ENCODE peak calls at places on chromosomes 3 and 15, in five cellular contexts. T is astrocyte of the spinal cord; Z is activated T-cell treated with anti-CD3 and anti-CD28 coated beads for 1 hour; A is stimulated activated CD4-positive, alpha-beta T cell treated with anti-CD3 and anti-CD28 coated beads, Interleukin-4, amount 100 ng/mL, for 4 hours; F is stimulated activated CD8-positive, alpha-beta memory T cell treated with anti-CD3 and anti-CD28 coated beads, Interleukin-2, amount 100 ng/mL, for 48 hours. E is an unnamed sample.

GRCh38 chr3:119819806-119820205 is 37.9 kb downstream of the NR1I2 start:
- DNase-seq in T (no peak), Z (no peak), A (no peak), F (no peak), E (peak; percentile 6)

GRCh38 chr15:63605816-63606215 is 8.6 kb downstream of the FBXL22 start:
- DNase-seq in T (no peak), Z (peak; percentile 39), A (peak; percentile 38), F (peak; percentile 31), E (no peak)

GRCh38 chr15:71133734-71134464 is 18.6 kb downstream of the THSD4 start:
- DNase-seq in T (no peak), Z (no peak), A (no peak), F (no peak), E (no peak)

GRCh38 chr3:111246967-111247760 is 175.5 kb downstream of the NECTIN3 start:
- DNase-seq in T (peak; percentile 95), Z (no peak), A (no peak), F (no peak), E (peak; percentile 86)

GRCh38 chr3:26623409-26624208 is 1.0 kb downstream of the LRRC3B start:
- DNase-seq in T (no peak), Z (no peak), A (no peak), F (no peak), E (no peak)

GRCh38 chr15:66498501-66499386 is 1.2 kb upstream of the SNAPC5 start:
- DNase-seq in T (peak; percentile 42), Z (no peak), A (no peak), F (no peak), E (peak; percentile 21)

GRCh38 chr15:50028323-50028722 is 90.7 kb downstream of the ATP8B4 start:
- DNase-seq in T (no peak), Z (no peak), A (no peak), F (no peak), E (peak; percentile 20)

GRCh38 chr3:57815034-57815433 is 58.9 kb downstream of the SLMAP start:
- DNase-seq in T (no peak), Z (peak; percentile 14), A (no peak), F (peak; percentile 7), E (no peak)

GRCh38 chr3:45366305-45366704 is 22.1 kb upstream of the LARS2 start:
- DNase-seq in T (no peak), Z (no peak), A (no peak), F (no peak), E (no peak)

GRCh38 chr15:50377867-50378751 is 23.1 kb upstream of the GABPB1 start:
- DNase-seq in T (no peak), Z (no peak), A (no peak), F (no peak), E (no peak)

GRCh38 chr3:9786209-9786739 is 6.0 kb downstream of the TADA3 start:
- DNase-seq in T (no peak), Z (no peak), A (no peak), F (no peak), E (no peak)

GRCh38 chr3:10518506-10519150 is 13.2 kb upstream of the ATP2B2 start:
- DNase-seq in T (peak; percentile 89), Z (no peak), A (no peak), F (no peak), E (peak; percentile 26)

GRCh38 chr15:68054658-68055223 is 626 bp downstream of the PIAS1 start:
- DNase-seq in T (peak; percentile 20), Z (peak; percentile 14), A (peak; percentile 29), F (peak; percentile 32), E (peak; percentile 39)

GRCh38 chr15:24961967-24962366 is 7.2 kb downstream of the SNRPN start:
- DNase-seq in T (no peak), Z (no peak), A (no peak), F (no peak), E (no peak)

GRCh38 chr15:101464246-101464998 is 25.1 kb downstream of the PCSK6 start:
- DNase-seq in T (no peak), Z (no peak), A (no peak), F (no peak), E (no peak)

GRCh38 chr3:196360586-196360985 is 22.4 kb upstream of the TM4SF19 start:
- DNase-seq in T (no peak), Z (no peak), A (no peak), F (no peak), E (peak; percentile 14)

GRCh38 chr3:27678234-27678633 is 43.9 kb downstream of the EOMES start:
- DNase-seq in T (no peak), Z (no peak), A (no peak), F (no peak), E (no peak)

GRCh38 chr3:38564631-38565338 is 68.6 kb downstream of the EXOG start:
- DNase-seq in T (no peak), Z (no peak), A (no peak), F (no peak), E (no peak)

GRCh38 chr3:13715167-13715954 is 164.5 kb downstream of the WNT7A start:
- DNase-seq in T (no peak), Z (no peak), A (no peak), F (no peak), E (no peak)

GRCh38 chr3:138349926-138350665 is 1.7 kb downstream of the MRAS start:
- DNase-seq in T (peak; percentile 12), Z (no peak), A (no peak), F (no peak), E (peak; percentile 47)